ENCODE peak calls at places on chromosome 1, in four cellular contexts. L is activated CD8-positive, alpha-beta T cell treated with anti-CD3 and anti-CD28 coated beads for 36 hours; S is SW480; P is pancreas. Q is an unnamed sample.
A peak's percentile ranks its signal among the peaks of the same experiment; 100 is the strongest.

GRCh38 chr1:183101841-183102276 is 78.6 kb downstream of the LAMC1 start:
- DNase-seq in L (no peak), S (no peak), P (no peak), Q (no peak)

GRCh38 chr1:3393024-3393986 is 61.2 kb upstream of the ARHGEF16 start:
- DNase-seq in L (no peak), S (no peak), P (no peak), Q (no peak)

GRCh38 chr1:109399326-109399957 is 1.7 kb upstream of the SORT1 start:
- DNase-seq in L (no peak), S (peak; percentile 72), P (no peak), Q (no peak)

GRCh38 chr1:161033751-161034150 is 5.0 kb downstream of the TSTD1 start:
- DNase-seq in L (peak; percentile 71), S (no peak), P (no peak), Q (no peak)

GRCh38 chr1:25990702-25991395 is 7.0 kb downstream of the PAFAH2 start:
- DNase-seq in L (peak; percentile 62), S (no peak), P (no peak), Q (peak; percentile 62)

GRCh38 chr1:245458234-245458633 is 303.4 kb downstream of the KIF26B start:
- DNase-seq in L (no peak), S (no peak), P (no peak), Q (no peak)

GRCh38 chr1:55781944-55782482 is 566.8 kb upstream of the USP24 start:
- DNase-seq in L (no peak), S (peak; percentile 46), P (no peak), Q (no peak)

GRCh38 chr1:147496571-147496970 is 44.7 kb upstream of the BCL9 start:
- DNase-seq in L (peak; percentile 30), S (no peak), P (peak; percentile 57), Q (no peak)

GRCh38 chr1:151419819-151420218 is 20.4 kb downstream of the PSMB4 start:
- DNase-seq in L (no peak), S (no peak), P (no peak), Q (no peak)

GRCh38 chr1:244778356-244778755 is 57.1 kb upstream of the COX20 start:
- DNase-seq in L (no peak), S (peak; percentile 55), P (no peak), Q (no peak)